ENCODE peak calls at places on chromosomes 1 and 21, in four cellular contexts. One of them, this sample, is unnamed.

GRCh38 chr1:175094626-175095025 is 27.0 kb downstream of the TNN start:
- DNase-seq in K562: no peak
- DNase-seq in H1: no peak
- DNase-seq in WTC11: no peak
- DNase-seq in this sample: no peak

GRCh38 chr21:44730028-44730395 is 18.6 kb upstream of the TSPEAR start:
- DNase-seq in WTC11: no peak
- DNase-seq in K562: no peak
- DNase-seq in H1: no peak
- DNase-seq in this sample: no peak

GRCh38 chr1:165063181-165063955 is 293.1 kb downstream of the LMX1A start:
- DNase-seq in H1: no peak
- DNase-seq in WTC11: no peak
- DNase-seq in K562: no peak
- DNase-seq in this sample: no peak

GRCh38 chr1:32464191-32464715 is 619 bp upstream of the ZBTB8B start:
- DNase-seq in K562: no peak
- DNase-seq in WTC11: no peak
- DNase-seq in H1: no peak
- DNase-seq in this sample: peak; percentile 33

GRCh38 chr1:55474168-55474786 is 259.1 kb upstream of the USP24 start:
- DNase-seq in WTC11: no peak
- DNase-seq in H1: no peak
- DNase-seq in K562: peak; percentile 28
- DNase-seq in this sample: no peak

GRCh38 chr1:19884312-19884711 is 2.1 kb downstream of the OTUD3 start:
- DNase-seq in K562: no peak
- DNase-seq in H1: no peak
- DNase-seq in WTC11: no peak
- DNase-seq in this sample: no peak

GRCh38 chr1:208951908-208952307 is 631.6 kb upstream of the CAMK1G start:
- DNase-seq in WTC11: no peak
- DNase-seq in K562: no peak
- DNase-seq in H1: no peak
- DNase-seq in this sample: peak; percentile 47

GRCh38 chr1:113835686-113836290 is 23.5 kb upstream of the RSBN1 start:
- DNase-seq in H1: no peak
- DNase-seq in WTC11: no peak
- DNase-seq in K562: peak; percentile 33
- DNase-seq in this sample: peak; percentile 51

GRCh38 chr1:93623875-93624274 is 57.8 kb downstream of the BCAR3 start:
- DNase-seq in H1: no peak
- DNase-seq in WTC11: no peak
- DNase-seq in K562: no peak
- DNase-seq in this sample: no peak

GRCh38 chr1:161099090-161099802 is 1.1 kb downstream of the KLHDC9 start:
- DNase-seq in K562: no peak
- DNase-seq in H1: no peak
- DNase-seq in WTC11: no peak
- DNase-seq in this sample: no peak

GRCh38 chr1:183470147-183470960 is 1.9 kb upstream of the SMG7 start:
- DNase-seq in K562: peak; percentile 82
- DNase-seq in WTC11: peak; percentile 68
- DNase-seq in H1: no peak
- DNase-seq in this sample: peak; percentile 72

GRCh38 chr1:53293123-53293522 is 34.7 kb downstream of the LRP8 start:
- DNase-seq in WTC11: no peak
- DNase-seq in K562: no peak
- DNase-seq in H1: no peak
- DNase-seq in this sample: no peak

GRCh38 chr1:32900956-32901822 is at the start of gene TMEM54:
- DNase-seq in K562: peak; percentile 96
- DNase-seq in H1: no peak
- DNase-seq in WTC11: peak; percentile 45
- DNase-seq in this sample: peak; percentile 83

GRCh38 chr1:181479137-181479745 is 4.1 kb upstream of the CACNA1E start:
- DNase-seq in K562: peak; percentile 71
- DNase-seq in WTC11: peak; percentile 56
- DNase-seq in H1: no peak
- DNase-seq in this sample: peak; percentile 78

GRCh38 chr21:17612565-17613241 is at the start of gene BTG3:
- DNase-seq in K562: peak; percentile 97
- DNase-seq in WTC11: peak; percentile 73
- DNase-seq in H1: peak; percentile 17
- DNase-seq in this sample: peak; percentile 99

GRCh38 chr1:1019122-1019999 is 559 bp upstream of the AGRN start:
- DNase-seq in WTC11: peak; percentile 78
- DNase-seq in H1: no peak
- DNase-seq in K562: peak; percentile 97
- DNase-seq in this sample: peak; percentile 99

GRCh38 chr1:238752332-238752731 is 634.0 kb upstream of the CHRM3 start:
- DNase-seq in H1: no peak
- DNase-seq in K562: no peak
- DNase-seq in WTC11: no peak
- DNase-seq in this sample: no peak

GRCh38 chr1:210786546-210786945 is 347.4 kb downstream of the KCNH1 start:
- DNase-seq in H1: no peak
- DNase-seq in WTC11: no peak
- DNase-seq in K562: no peak
- DNase-seq in this sample: no peak

GRCh38 chr21:45392206-45392971 is 12.6 kb upstream of the COL18A1 start:
- DNase-seq in H1: no peak
- DNase-seq in WTC11: peak; percentile 7
- DNase-seq in K562: no peak
- DNase-seq in this sample: no peak

GRCh38 chr1:159849972-159850371 is 12.5 kb downstream of the VSIG8 start:
- DNase-seq in H1: no peak
- DNase-seq in WTC11: no peak
- DNase-seq in K562: no peak
- DNase-seq in this sample: no peak

GRCh38 chr21:36381841-36382589 is 3.2 kb upstream of the CHAF1B start:
- DNase-seq in WTC11: no peak
- DNase-seq in K562: no peak
- DNase-seq in H1: no peak
- DNase-seq in this sample: no peak

GRCh38 chr1:160834945-160835565 is 27.6 kb downstream of the CD244 start:
- DNase-seq in WTC11: no peak
- DNase-seq in H1: no peak
- DNase-seq in K562: peak; percentile 41
- DNase-seq in this sample: peak; percentile 23

GRCh38 chr1:40382110-40382464 is 8.6 kb downstream of the SMAP2 start:
- DNase-seq in WTC11: no peak
- DNase-seq in H1: no peak
- DNase-seq in K562: no peak
- DNase-seq in this sample: no peak

GRCh38 chr21:38699048-38699447 is 106.7 kb upstream of the ETS2 start:
- DNase-seq in K562: peak; percentile 34
- DNase-seq in H1: no peak
- DNase-seq in WTC11: peak; percentile 59
- DNase-seq in this sample: no peak

GRCh38 chr1:21517161-21517589 is 8.0 kb downstream of the ALPL start:
- DNase-seq in K562: no peak
- DNase-seq in H1: no peak
- DNase-seq in WTC11: no peak
- DNase-seq in this sample: no peak

GRCh38 chr1:197737916-197738315 is 37.4 kb downstream of the DENND1B start:
- DNase-seq in WTC11: no peak
- DNase-seq in K562: no peak
- DNase-seq in H1: no peak
- DNase-seq in this sample: no peak

GRCh38 chr1:204545881-204546280 is 29.7 kb downstream of the MDM4 start:
- DNase-seq in K562: no peak
- DNase-seq in WTC11: no peak
- DNase-seq in H1: no peak
- DNase-seq in this sample: no peak

GRCh38 chr1:105652109-105652508 is 1404.4 kb upstream of the PRMT6 start:
- DNase-seq in H1: no peak
- DNase-seq in K562: no peak
- DNase-seq in WTC11: no peak
- DNase-seq in this sample: no peak

GRCh38 chr1:210692796-210693195 is 364.1 kb downstream of the HHAT start:
- DNase-seq in K562: no peak
- DNase-seq in WTC11: no peak
- DNase-seq in H1: no peak
- DNase-seq in this sample: no peak

GRCh38 chr1:95254959-95255358 is 20.9 kb downstream of the RWDD3 start:
- DNase-seq in H1: no peak
- DNase-seq in K562: no peak
- DNase-seq in WTC11: no peak
- DNase-seq in this sample: no peak

GRCh38 chr1:3028531-3029282 is 7.4 kb downstream of the ACTRT2 start:
- DNase-seq in K562: no peak
- DNase-seq in H1: no peak
- DNase-seq in WTC11: no peak
- DNase-seq in this sample: no peak

GRCh38 chr1:238895911-238896310 is 490.5 kb upstream of the CHRM3 start:
- DNase-seq in H1: no peak
- DNase-seq in WTC11: no peak
- DNase-seq in K562: no peak
- DNase-seq in this sample: no peak

GRCh38 chr1:116268211-116268610 is 104.8 kb upstream of the ATP1A1 start:
- DNase-seq in K562: no peak
- DNase-seq in H1: no peak
- DNase-seq in WTC11: no peak
- DNase-seq in this sample: no peak

GRCh38 chr1:45913183-45913924 is 109.9 kb downstream of the MAST2 start:
- DNase-seq in K562: no peak
- DNase-seq in WTC11: no peak
- DNase-seq in H1: no peak
- DNase-seq in this sample: peak; percentile 60

GRCh38 chr1:225877570-225877969 is 4.6 kb downstream of the TMEM63A start:
- DNase-seq in H1: no peak
- DNase-seq in K562: no peak
- DNase-seq in WTC11: peak; percentile 72
- DNase-seq in this sample: peak; percentile 77

GRCh38 chr1:61047061-61047460 is 35.3 kb upstream of the NFIA start:
- DNase-seq in WTC11: no peak
- DNase-seq in H1: no peak
- DNase-seq in K562: no peak
- DNase-seq in this sample: no peak

GRCh38 chr1:84611796-84612195 is 37.6 kb upstream of the CTBS start:
- DNase-seq in K562: no peak
- DNase-seq in WTC11: no peak
- DNase-seq in H1: no peak
- DNase-seq in this sample: no peak

GRCh38 chr1:159921700-159922498 is 3.4 kb downstream of the TAGLN2 start:
- DNase-seq in WTC11: no peak
- DNase-seq in K562: peak; percentile 61
- DNase-seq in H1: no peak
- DNase-seq in this sample: peak; percentile 62

GRCh38 chr1:37776946-37777516 is 12.1 kb upstream of the EPHA10 start:
- DNase-seq in H1: no peak
- DNase-seq in K562: no peak
- DNase-seq in WTC11: no peak
- DNase-seq in this sample: no peak
- TF ChIP-seq TEAD4 in H1: no peak
- TF ChIP-seq TEAD4 in K562: no peak
- TF ChIP-seq TEAD4 in WTC11: no peak
- TF ChIP-seq TEAD4 in this sample: no peak

GRCh38 chr1:81833722-81834121 is 33.0 kb downstream of the ADGRL2 start:
- DNase-seq in WTC11: no peak
- DNase-seq in K562: no peak
- DNase-seq in H1: no peak
- DNase-seq in this sample: no peak

GRCh38 chr1:81823082-81823481 is 22.3 kb downstream of the ADGRL2 start:
- DNase-seq in H1: no peak
- DNase-seq in WTC11: no peak
- DNase-seq in K562: no peak
- DNase-seq in this sample: no peak

GRCh38 chr1:81824759-81825158 is 24.0 kb downstream of the ADGRL2 start:
- DNase-seq in H1: no peak
- DNase-seq in K562: no peak
- DNase-seq in WTC11: no peak
- DNase-seq in this sample: no peak

GRCh38 chr1:81832573-81832972 is 31.8 kb downstream of the ADGRL2 start:
- DNase-seq in K562: no peak
- DNase-seq in WTC11: no peak
- DNase-seq in H1: no peak
- DNase-seq in this sample: no peak

GRCh38 chr1:81827942-81828341 is 27.2 kb downstream of the ADGRL2 start:
- DNase-seq in H1: no peak
- DNase-seq in WTC11: no peak
- DNase-seq in K562: no peak
- DNase-seq in this sample: no peak
- TF ChIP-seq TEAD4 in H1: no peak
- TF ChIP-seq TEAD4 in WTC11: no peak
- TF ChIP-seq TEAD4 in K562: no peak
- TF ChIP-seq TEAD4 in this sample: no peak

GRCh38 chr1:16088996-16089395 is 15.5 kb upstream of the FAM131C start:
- DNase-seq in K562: peak; percentile 48
- DNase-seq in WTC11: no peak
- DNase-seq in H1: no peak
- DNase-seq in this sample: no peak
- TF ChIP-seq TEAD4 in K562: no peak
- TF ChIP-seq TEAD4 in WTC11: no peak
- TF ChIP-seq TEAD4 in H1: no peak
- TF ChIP-seq TEAD4 in this sample: no peak

GRCh38 chr1:109932679-109933078 is 22.0 kb downstream of the CSF1 start:
- DNase-seq in K562: no peak
- DNase-seq in WTC11: no peak
- DNase-seq in H1: no peak
- DNase-seq in this sample: no peak

GRCh38 chr1:109930252-109930993 is 19.8 kb downstream of the CSF1 start:
- DNase-seq in WTC11: no peak
- DNase-seq in H1: no peak
- DNase-seq in K562: no peak
- DNase-seq in this sample: no peak

GRCh38 chr1:109932232-109932631 is 21.6 kb downstream of the CSF1 start:
- DNase-seq in K562: no peak
- DNase-seq in H1: no peak
- DNase-seq in WTC11: no peak
- DNase-seq in this sample: no peak

GRCh38 chr1:109929588-109930251 is 19.1 kb downstream of the CSF1 start:
- DNase-seq in K562: no peak
- DNase-seq in WTC11: no peak
- DNase-seq in H1: no peak
- DNase-seq in this sample: no peak

GRCh38 chr1:109931189-109931672 is 20.6 kb downstream of the CSF1 start:
- DNase-seq in WTC11: peak; percentile 95
- DNase-seq in H1: peak; percentile 60
- DNase-seq in K562: peak; percentile 67
- DNase-seq in this sample: peak; percentile 80
- TF ChIP-seq TEAD4 in WTC11: no peak
- TF ChIP-seq TEAD4 in H1: no peak
- TF ChIP-seq TEAD4 in K562: no peak
- TF ChIP-seq TEAD4 in this sample: no peak

GRCh38 chr1:9801909-9802308 is 21.9 kb downstream of the CLSTN1 start:
- DNase-seq in WTC11: no peak
- DNase-seq in H1: no peak
- DNase-seq in K562: no peak
- DNase-seq in this sample: no peak
- TF ChIP-seq TEAD4 in WTC11: no peak
- TF ChIP-seq TEAD4 in H1: no peak
- TF ChIP-seq TEAD4 in K562: no peak
- TF ChIP-seq TEAD4 in this sample: no peak

This sample was measured in SK-N-SH.